ENCODE peak calls at places on chromosomes 1 and 21, in six cellular contexts. F is effector memory CD4-positive, alpha-beta T cell; K is tibial nerve; Y is left lung; G is uterus; S is sigmoid colon. L is an unnamed sample. For H3K4me1, the result is how much of the 10 kb centered on the place peaks cover.

GRCh38 chr1:248748211-248748610 is 7.3 kb downstream of the LYPD8 start:
- DNase-seq in G (no peak), K (no peak), Y (no peak), F (no peak), S (no peak), L (no peak)

GRCh38 chr1:220498188-220498587 is 29.7 kb upstream of the MARK1 start:
- DNase-seq in Y (no peak), K (no peak), S (no peak), F (no peak), G (no peak), L (no peak)

GRCh38 chr21:42313501-42313969 is 1.7 kb downstream of the TFF3 start:
- DNase-seq in S (no peak), Y (peak), F (no peak), G (no peak), K (no peak), L (no peak)

GRCh38 chr1:7046891-7047290 is 261.6 kb downstream of the CAMTA1 start:
- DNase-seq in K (no peak), F (no peak), Y (no peak), S (no peak), G (no peak), L (no peak)

GRCh38 chr1:118636004-118636403 is 352.1 kb downstream of the TBX15 start:
- DNase-seq in Y (no peak), F (no peak), S (no peak), K (no peak), G (no peak), L (no peak)

GRCh38 chr1:27152829-27153548 is 1.9 kb downstream of the SLC9A1 start:
- DNase-seq in S (no peak), G (no peak), K (no peak), F (no peak), Y (no peak), L (no peak)

GRCh38 chr1:85225624-85226380 is 25.0 kb upstream of the SYDE2 start:
- DNase-seq in K (no peak), G (no peak), F (no peak), Y (no peak), S (no peak), L (no peak)

GRCh38 chr1:29083318-29084195 is 40.1 kb downstream of the TMEM200B start:
- DNase-seq in F (no peak), Y (no peak), S (no peak), G (no peak), K (no peak), L (no peak)

GRCh38 chr21:44898851-44899767 is 21.6 kb downstream of the ITGB2 start:
- DNase-seq in Y (peak), S (no peak), F (no peak), K (no peak), G (no peak), L (no peak)

GRCh38 chr1:240287722-240288121 is 196.0 kb downstream of the FMN2 start:
- DNase-seq in S (no peak), G (no peak), K (no peak), Y (no peak), F (no peak), L (no peak)

GRCh38 chr21:16578912-16579311 is 849.1 kb downstream of the USP25 start:
- DNase-seq in S (no peak), K (no peak), G (no peak), Y (no peak), F (no peak), L (no peak)

GRCh38 chr1:27638805-27639204 is 3.8 kb upstream of the FGR start:
- DNase-seq in Y (peak), K (no peak), S (no peak), G (no peak), F (no peak), L (no peak)

GRCh38 chr1:183804916-183805734 is at the start of gene RGL1:
- DNase-seq in Y (peak), G (peak), K (peak), F (no peak), S (peak), L (peak)

GRCh38 chr1:57725318-57725717 is 301.5 kb upstream of the DAB1 start:
- DNase-seq in K (no peak), S (no peak), G (no peak), Y (no peak), F (no peak), L (no peak)

GRCh38 chr1:205849619-205850355 is at the start of gene PM20D1:
- DNase-seq in S (peak), K (peak), Y (peak), F (peak), G (peak), L (peak)

GRCh38 chr1:36321119-36321951 is 2.1 kb downstream of the EVA1B start:
- DNase-seq in Y (peak), K (peak), G (peak), S (peak), F (no peak), L (peak)

GRCh38 chr1:9315411-9316079 is 22.9 kb downstream of the SPSB1 start:
- DNase-seq in G (no peak), Y (peak), F (no peak), K (no peak), S (no peak), L (no peak)

GRCh38 chr1:174058639-174059038 is 36.5 kb upstream of the RC3H1 start:
- DNase-seq in F (no peak), K (no peak), Y (no peak), S (no peak), G (no peak), L (no peak)

GRCh38 chr1:17119744-17120482 is 662 bp upstream of the PADI2 start:
- DNase-seq in F (no peak), G (no peak), Y (peak), S (no peak), K (no peak), L (no peak)

GRCh38 chr1:203025721-203026665 is at the start of gene PPFIA4:
- DNase-seq in Y (peak), S (peak), K (peak), F (peak), G (peak), L (peak)

GRCh38 chr1:237932806-237933205 is 42.1 kb upstream of the ZP4 start:
- DNase-seq in G (no peak), S (no peak), Y (no peak), F (no peak), K (no peak), L (no peak)

GRCh38 chr1:11412166-11412565 is 66.8 kb upstream of the DISP3 start:
- DNase-seq in G (no peak), S (no peak), Y (no peak), F (no peak), K (no peak), L (no peak)

GRCh38 chr1:64515427-64515826 is 45.5 kb downstream of the CACHD1 start:
- DNase-seq in F (no peak), S (peak), Y (no peak), G (peak), K (peak), L (peak)

GRCh38 chr1:185291647-185292046 is 25.4 kb downstream of the IVNS1ABP start:
- DNase-seq in S (no peak), F (no peak), K (no peak), Y (no peak), G (no peak), L (no peak)

GRCh38 chr1:18072066-18072465 is 35.5 kb upstream of the IGSF21 start:
- DNase-seq in G (no peak), Y (no peak), K (no peak), F (no peak), S (no peak), L (no peak)

GRCh38 chr1:94017155-94017829 is 103.7 kb downstream of the ABCA4 start:
- DNase-seq in G (no peak), Y (no peak), K (no peak), F (no peak), S (no peak), L (no peak)

GRCh38 chr1:222670110-222670509 is 42.2 kb downstream of the AIDA start:
- DNase-seq in K (no peak), S (no peak), F (no peak), G (no peak), Y (no peak), L (no peak)

GRCh38 chr1:90705910-90706309 is 11.2 kb downstream of the BARHL2 start:
- DNase-seq in K (no peak), S (no peak), Y (no peak), G (no peak), F (no peak), L (no peak)

GRCh38 chr1:90706437-90707362 is 10.4 kb downstream of the BARHL2 start:
- DNase-seq in F (no peak), G (no peak), K (no peak), Y (peak), S (no peak), L (no peak)

GRCh38 chr1:90708236-90708786 is 8.8 kb downstream of the BARHL2 start:
- DNase-seq in Y (no peak), S (no peak), K (no peak), G (no peak), F (no peak), L (no peak)

GRCh38 chr1:90707363-90707710 is 9.8 kb downstream of the BARHL2 start:
- DNase-seq in G (no peak), Y (peak), K (no peak), S (no peak), F (no peak), L (no peak)

DNA sequence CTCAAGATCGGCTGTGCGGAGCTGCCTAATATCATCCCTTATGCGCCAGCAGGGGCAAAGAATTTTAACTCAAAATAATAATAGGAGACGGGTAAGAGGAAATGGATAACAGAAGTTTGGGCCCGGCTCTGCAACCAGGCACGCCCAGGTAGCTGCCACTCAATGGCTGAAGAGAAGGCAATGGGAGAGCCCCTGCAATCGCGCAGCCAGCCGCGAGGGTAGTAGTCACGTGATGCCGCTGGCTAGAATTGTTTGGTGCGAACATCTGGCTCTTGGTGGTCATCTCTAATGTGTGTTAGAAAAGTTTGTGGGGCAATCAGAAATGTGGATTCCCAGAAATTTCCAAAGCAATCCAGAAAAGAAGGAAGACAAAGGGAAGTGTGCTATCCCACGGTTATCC is 12.3 kb downstream of the BARHL2 start:
- DNase-seq in G (no peak), F (no peak), Y (no peak), K (no peak), S (no peak), L (no peak)
- H3K27ac ChIP-seq in G (no peak), F (no peak), Y (no peak), K (no peak), S (no peak), L (no peak)

GRCh38 chr1:232622981-232623380 is 7.0 kb downstream of the SIPA1L2 start:
- DNase-seq in G (no peak), F (no peak), K (no peak), Y (no peak), S (no peak), L (no peak)
- H3K4me1 ChIP-seq in G (under half), F (under half), K (under half), Y (under half), S (under half), L (under half)

GRCh38 chr21:32424674-32425073 is 12.2 kb downstream of the EVA1C start:
- DNase-seq in S (no peak), F (no peak), G (no peak), K (no peak), Y (no peak), L (no peak)

GRCh38 chr21:32425628-32426027 is 13.1 kb downstream of the EVA1C start:
- DNase-seq in F (no peak), Y (no peak), K (no peak), G (no peak), S (no peak), L (no peak)

GRCh38 chr21:32423320-32423719 is 10.8 kb downstream of the EVA1C start:
- DNase-seq in F (no peak), Y (no peak), G (no peak), S (no peak), K (no peak), L (no peak)

GRCh38 chr21:32422064-32422463 is 9.6 kb downstream of the EVA1C start:
- DNase-seq in G (no peak), Y (no peak), K (no peak), S (no peak), F (no peak), L (no peak)

GRCh38 chr21:32423846-32424535 is 11.5 kb downstream of the EVA1C start:
- DNase-seq in K (no peak), F (no peak), S (no peak), Y (no peak), G (no peak), L (no peak)
- H3K27ac ChIP-seq in K (peak), F (no peak), S (no peak), Y (no peak), G (no peak), L (no peak)

GRCh38 chr1:41813220-41813619 is 105.5 kb downstream of the HIVEP3 start:
- DNase-seq in F (no peak), K (no peak), G (no peak), S (no peak), Y (no peak), L (no peak)

GRCh38 chr1:41811978-41812852 is 106.5 kb downstream of the HIVEP3 start:
- DNase-seq in F (no peak), G (peak), Y (no peak), S (no peak), K (no peak), L (no peak)

GRCh38 chr1:41810446-41810845 is 108.3 kb downstream of the HIVEP3 start:
- DNase-seq in S (no peak), G (no peak), F (no peak), K (no peak), Y (no peak), L (no peak)

GRCh38 chr1:41809716-41810115 is 109.0 kb downstream of the HIVEP3 start:
- DNase-seq in G (no peak), K (no peak), Y (no peak), S (no peak), F (no peak), L (no peak)

DNA sequence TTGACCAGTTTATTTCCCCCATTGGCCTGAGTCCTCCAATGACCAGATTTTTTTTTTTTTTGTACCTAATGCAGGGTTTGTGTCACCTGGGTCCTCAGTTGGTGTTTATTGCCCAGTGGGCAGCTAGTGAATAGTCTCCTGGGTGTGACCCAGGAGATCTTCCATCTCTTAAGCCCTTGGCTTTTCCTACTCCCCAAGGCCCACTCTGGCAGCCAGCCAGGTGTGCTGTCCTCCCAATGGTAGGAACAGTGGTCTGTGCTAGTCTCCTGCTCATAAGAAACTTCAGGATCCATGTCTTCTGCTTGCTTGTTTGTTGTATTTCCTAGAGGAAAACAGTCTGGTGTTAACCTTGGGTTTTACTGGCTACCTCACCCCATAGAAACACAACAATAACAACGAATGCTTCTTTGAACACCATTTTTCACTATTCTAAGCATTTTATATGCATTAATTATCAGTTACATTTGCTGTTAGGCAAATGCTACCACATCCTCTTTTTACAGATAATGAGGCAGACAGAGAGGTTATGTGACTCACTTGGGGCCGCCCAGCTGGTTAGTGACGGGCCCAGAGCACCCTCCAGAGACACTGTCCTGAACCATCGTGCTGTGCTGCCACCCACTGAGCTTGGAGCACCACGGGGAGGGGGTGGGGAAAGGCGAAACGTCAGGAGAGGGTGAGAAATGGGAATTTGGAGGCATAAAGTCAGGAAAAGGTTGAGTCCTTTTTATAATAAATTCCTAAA is 107.5 kb downstream of the HIVEP3 start:
- DNase-seq in K (no peak), Y (peak), S (no peak), G (no peak), F (no peak), L (no peak)
- H3K4me1 ChIP-seq in K (under half), Y (under half), S (under half), G (under half), F (under half), L (under half)

GRCh38 chr1:154963643-154964042 is 2.1 kb upstream of the PYGO2 start:
- DNase-seq in K (no peak), F (no peak), G (no peak), Y (no peak), S (no peak), L (no peak)

GRCh38 chr1:154962795-154963330 is 1.3 kb upstream of the PYGO2 start:
- DNase-seq in S (no peak), Y (no peak), F (no peak), G (no peak), K (no peak), L (no peak)

GRCh38 chr1:154961207-154961496 is 430 bp downstream of the PYGO2 start:
- DNase-seq in G (no peak), S (no peak), F (no peak), Y (no peak), K (no peak), L (no peak)

GRCh38 chr1:154961497-154962237 is at the start of gene PYGO2:
- DNase-seq in Y (peak), G (peak), K (peak), S (peak), F (peak), L (peak)

DNA sequence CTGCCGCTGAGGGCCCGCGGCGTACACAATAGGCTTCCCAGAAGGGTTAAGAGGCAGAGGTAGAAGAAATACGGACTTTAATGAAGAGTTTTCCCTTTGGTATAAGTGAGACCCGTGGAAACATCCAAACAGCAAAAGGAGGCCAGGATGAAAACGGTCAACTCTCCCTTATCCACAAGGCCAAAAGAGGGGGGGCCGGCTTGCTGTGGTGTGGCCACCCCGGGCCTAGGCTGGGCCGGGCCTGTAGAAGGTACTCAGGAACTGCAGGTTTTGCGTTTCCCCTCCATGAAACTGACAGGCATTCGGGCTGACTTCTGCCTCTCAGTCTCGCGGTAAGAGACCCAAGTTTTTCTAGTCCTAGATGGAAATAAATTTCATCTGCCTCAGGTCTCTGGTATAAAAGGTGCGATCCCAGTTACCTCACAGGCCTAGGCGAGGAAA is 676 bp upstream of the PYGO2 start:
- DNase-seq in S (no peak), G (no peak), F (no peak), K (no peak), Y (no peak), L (no peak)
- H3K27ac ChIP-seq in S (peak), G (peak), F (peak), K (peak), Y (peak), L (peak)

DNA sequence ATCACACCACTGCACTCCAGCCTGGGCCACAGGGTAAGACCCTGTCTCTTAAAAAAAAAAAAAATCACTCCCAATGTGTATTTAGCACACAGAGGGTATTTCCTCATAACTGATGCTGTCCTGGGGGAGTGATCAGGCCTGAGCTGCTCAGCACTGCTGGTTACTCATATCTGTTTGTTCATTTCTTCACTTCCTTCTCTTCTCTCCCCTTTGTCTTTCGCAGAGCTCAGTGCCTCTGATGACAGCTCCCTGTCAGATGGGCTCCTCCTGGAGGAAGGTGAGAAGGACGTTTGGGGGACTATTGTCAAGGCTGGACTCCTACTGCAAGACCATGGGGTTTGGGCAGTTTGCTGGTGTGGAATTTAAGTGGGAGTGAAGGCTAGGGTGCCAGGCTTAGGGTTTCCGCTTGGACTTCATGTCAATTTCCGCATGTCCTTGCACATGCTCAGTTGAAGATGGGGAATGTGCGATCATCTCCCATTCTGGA is 13.0 kb downstream of the INAVA start:
- DNase-seq in G (no peak), K (no peak), S (peak), F (no peak), Y (no peak), L (no peak)
- H3K4me1 ChIP-seq in G (under half), K (under half), S (under half), F (under half), Y (under half), L (under half)

DNA sequence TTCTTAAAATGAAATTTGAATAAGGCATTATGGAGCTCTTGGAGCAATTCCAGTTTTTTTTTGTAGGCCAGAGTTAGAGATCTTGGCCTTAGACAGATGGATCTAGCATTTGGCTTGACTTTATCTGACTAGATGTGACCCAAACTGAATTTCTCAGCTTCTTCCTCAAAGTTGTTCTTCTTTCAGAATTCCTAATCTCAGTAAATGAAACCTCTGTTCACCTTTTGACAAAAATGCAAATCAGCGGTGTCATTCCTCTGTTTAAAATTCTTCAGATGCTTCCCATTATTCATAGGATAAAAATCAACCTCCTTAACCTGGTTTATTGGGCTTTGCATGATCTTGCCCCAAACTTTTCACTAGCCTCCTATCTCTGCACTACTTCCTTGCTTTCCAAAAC is 177.6 kb downstream of the RASAL2 start:
- DNase-seq in K (no peak), S (no peak), F (no peak), G (no peak), Y (no peak), L (no peak)
- H3K27ac ChIP-seq in K (no peak), S (no peak), F (no peak), G (no peak), Y (no peak), L (no peak)

L was measured in gastrocnemius medialis.